ENCODE peak calls at places on chromosomes 12 and 14, in four cellular contexts. P, D, C and B are unnamed samples.

GRCh38 chr12:2640281-2640680 is 154.5 kb upstream of the FKBP4 start:
- DNase-seq in C (no peak), P (no peak), D (no peak), B (no peak)

GRCh38 chr12:94710933-94711332 is 60.6 kb upstream of the TMCC3 start:
- DNase-seq in D (peak; percentile 29), P (no peak), C (no peak), B (no peak)

GRCh38 chr12:108816652-108817335 is 40.6 kb downstream of the SSH1 start:
- DNase-seq in D (no peak), P (no peak), C (no peak), B (no peak)

GRCh38 chr12:124699878-124700277 is 132.5 kb upstream of the NCOR2 start:
- DNase-seq in P (no peak), D (no peak), C (peak; percentile 80), B (no peak)

GRCh38 chr14:31781578-31781977 is 220.4 kb downstream of the NUBPL start:
- DNase-seq in P (no peak), D (no peak), C (no peak), B (no peak)

GRCh38 chr12:81859521-81859920 is 100.4 kb upstream of the PPFIA2 start:
- DNase-seq in D (peak; percentile 84), C (no peak), P (no peak), B (no peak)

GRCh38 chr14:45757655-45758054 is 504.7 kb upstream of the MIS18BP1 start:
- DNase-seq in C (no peak), D (no peak), P (no peak), B (no peak)

GRCh38 chr14:61351457-61351856 is 30.1 kb downstream of the PRKCH start:
- DNase-seq in D (no peak), C (no peak), P (no peak), B (peak; percentile 34)

GRCh38 chr14:100558966-100559365 is 28.3 kb downstream of the BEGAIN start:
- DNase-seq in D (no peak), C (no peak), P (no peak), B (no peak)

GRCh38 chr12:90428881-90429280 is 526.1 kb downstream of the CCER1 start:
- DNase-seq in D (no peak), C (no peak), P (no peak), B (no peak)

GRCh38 chr12:77943466-77943865 is 112.8 kb downstream of the NAV3 start:
- DNase-seq in C (no peak), P (no peak), D (peak; percentile 64), B (no peak)

GRCh38 chr14:104732355-104732804 is 8.4 kb downstream of the ADSS1 start:
- DNase-seq in P (no peak), D (no peak), C (peak; percentile 68), B (no peak)

GRCh38 chr14:91996951-91997371 is 42.9 kb downstream of the TRIP11 start:
- DNase-seq in C (no peak), P (no peak), D (peak; percentile 85), B (no peak)

GRCh38 chr14:35390577-35391387 is 13.8 kb downstream of the NFKBIA start:
- DNase-seq in P (no peak), C (no peak), D (no peak), B (no peak)

GRCh38 chr12:59030415-59030814 is 110.1 kb upstream of the LRIG3 start:
- DNase-seq in P (no peak), C (peak; percentile 69), D (no peak), B (no peak)

GRCh38 chr12:47797432-47797831 is 22.3 kb downstream of the HDAC7 start:
- DNase-seq in P (peak; percentile 87), D (no peak), C (no peak), B (no peak)

GRCh38 chr14:86858043-86858442 is 1134.9 kb downstream of the GALC start:
- DNase-seq in C (no peak), P (no peak), D (no peak), B (no peak)

GRCh38 chr14:103549361-103550311 is 12.8 kb downstream of the BAG5 start:
- DNase-seq in P (peak; percentile 24), D (no peak), C (no peak), B (no peak)

GRCh38 chr12:3238196-3238595 is 161.0 kb downstream of the TSPAN9 start:
- DNase-seq in C (no peak), D (no peak), P (no peak), B (no peak)

GRCh38 chr14:94381149-94382030 is 7.0 kb downstream of the SERPINA1 start:
- DNase-seq in P (no peak), D (no peak), C (no peak), B (no peak)

GRCh38 chr12:115155665-115156645 is 472.0 kb upstream of the TBX3 start:
- DNase-seq in D (no peak), P (no peak), C (no peak), B (peak; percentile 19)

GRCh38 chr12:118494776-118495175 is 118.4 kb downstream of the SUDS3 start:
- DNase-seq in P (no peak), D (no peak), C (no peak), B (no peak)

GRCh38 chr12:102349079-102349478 is 131.3 kb downstream of the IGF1 start:
- DNase-seq in C (no peak), P (no peak), D (no peak), B (peak; percentile 47)

GRCh38 chr14:103007555-103007954 is 49.8 kb downstream of the CDC42BPB start:
- DNase-seq in D (peak; percentile 81), P (no peak), C (no peak), B (no peak)

GRCh38 chr12:54384591-54385041 is at the start of gene ZNF385A:
- DNase-seq in D (no peak), C (no peak), P (no peak), B (no peak)

GRCh38 chr14:53295985-53296582 is 143.0 kb upstream of the DDHD1 start:
- DNase-seq in D (peak; percentile 48), P (no peak), C (no peak), B (no peak)

GRCh38 chr14:21072102-21072501 is 2.0 kb downstream of the ARHGEF40 start:
- DNase-seq in D (no peak), C (no peak), P (no peak), B (no peak)

GRCh38 chr12:99686142-99686541 is 38.6 kb downstream of the GARIN6 start:
- DNase-seq in C (no peak), D (no peak), P (no peak), B (no peak)

GRCh38 chr12:3150820-3151590 is 73.8 kb downstream of the TSPAN9 start:
- DNase-seq in C (no peak), P (no peak), D (peak; percentile 37), B (no peak)

GRCh38 chr12:108907861-108908302 is 28.0 kb downstream of the DAO start:
- DNase-seq in P (no peak), D (no peak), C (no peak), B (no peak)

GRCh38 chr14:84343637-84344036 is 1186.3 kb upstream of the FLRT2 start:
- DNase-seq in C (no peak), D (peak; percentile 92), P (no peak), B (no peak)

GRCh38 chr14:66493750-66494149 is 7.6 kb downstream of the CCDC196 start:
- DNase-seq in C (no peak), D (no peak), P (no peak), B (no peak)

GRCh38 chr12:63949902-63950301 is 105.4 kb downstream of the SRGAP1 start:
- DNase-seq in P (no peak), D (no peak), C (no peak), B (no peak)

GRCh38 chr12:47900480-47901129 is 4.2 kb downstream of the VDR start:
- DNase-seq in C (peak; percentile 58), P (no peak), D (no peak), B (no peak)

GRCh38 chr14:65373671-65374039 is 38.9 kb upstream of the FUT8 start:
- DNase-seq in C (no peak), P (no peak), D (no peak), B (no peak)

GRCh38 chr12:89651192-89651591 is 57.4 kb downstream of the ATP2B1 start:
- DNase-seq in C (no peak), D (no peak), P (no peak), B (no peak)

GRCh38 chr12:40336573-40337199 is 111.9 kb downstream of the LRRK2 start:
- DNase-seq in C (no peak), D (peak; percentile 28), P (no peak), B (no peak)

GRCh38 chr14:50025776-50026175 is 90.6 kb downstream of the VCPKMT start:
- DNase-seq in D (no peak), C (no peak), P (no peak), B (no peak)

GRCh38 chr14:94284221-94284620 is 8.8 kb downstream of the SERPINA10 start:
- DNase-seq in D (no peak), P (no peak), C (no peak), B (no peak)